ENCODE peak calls at places on chromosomes 3 and 15, in nine cellular contexts. One of them, this sample, is unnamed.

GRCh38 chr15:89130194-89130593 is 41.9 kb downstream of the ABHD2 start:
- DNase-seq in neural progenitor cell: no peak
- DNase-seq in GM23248: no peak
- DNase-seq in HCT116: no peak
- DNase-seq in OCI-LY7: no peak
- DNase-seq in hepatocyte: no peak
- DNase-seq in GM23338: no peak
- DNase-seq in SK-N-SH: no peak
- DNase-seq in MM.1S: peak; percentile 94
- DNase-seq in this sample: no peak

GRCh38 chr15:25251700-25252390 is 187.0 kb downstream of the UBE3A start:
- DNase-seq in neural progenitor cell: no peak
- DNase-seq in GM23248: no peak
- DNase-seq in HCT116: no peak
- DNase-seq in OCI-LY7: no peak
- DNase-seq in hepatocyte: peak; percentile 3
- DNase-seq in GM23338: no peak
- DNase-seq in SK-N-SH: no peak
- DNase-seq in MM.1S: no peak
- DNase-seq in this sample: no peak

GRCh38 chr3:24541935-24542334 is 47.3 kb upstream of the THRB start:
- DNase-seq in neural progenitor cell: no peak
- DNase-seq in GM23248: no peak
- DNase-seq in HCT116: no peak
- DNase-seq in OCI-LY7: no peak
- DNase-seq in hepatocyte: no peak
- DNase-seq in GM23338: no peak
- DNase-seq in SK-N-SH: no peak
- DNase-seq in MM.1S: no peak
- DNase-seq in this sample: no peak

GRCh38 chr3:156530969-156531368 is 23.9 kb downstream of the SSR3 start:
- DNase-seq in neural progenitor cell: peak; percentile 47
- DNase-seq in GM23248: no peak
- DNase-seq in HCT116: no peak
- DNase-seq in OCI-LY7: no peak
- DNase-seq in hepatocyte: no peak
- DNase-seq in GM23338: no peak
- DNase-seq in SK-N-SH: no peak
- DNase-seq in MM.1S: no peak
- DNase-seq in this sample: no peak

GRCh38 chr15:25068696-25069095 is 113.9 kb downstream of the SNRPN start:
- DNase-seq in neural progenitor cell: no peak
- DNase-seq in GM23248: no peak
- DNase-seq in HCT116: no peak
- DNase-seq in OCI-LY7: no peak
- DNase-seq in hepatocyte: no peak
- DNase-seq in GM23338: no peak
- DNase-seq in SK-N-SH: no peak
- DNase-seq in MM.1S: no peak
- DNase-seq in this sample: no peak

GRCh38 chr3:37574177-37574958 is 287.3 kb upstream of the CTDSPL start:
- DNase-seq in neural progenitor cell: no peak
- DNase-seq in GM23248: no peak
- DNase-seq in HCT116: no peak
- DNase-seq in OCI-LY7: no peak
- DNase-seq in hepatocyte: no peak
- DNase-seq in GM23338: no peak
- DNase-seq in SK-N-SH: no peak
- DNase-seq in MM.1S: no peak
- DNase-seq in this sample: no peak

GRCh38 chr3:89619263-89619662 is 511.8 kb downstream of the EPHA3 start:
- DNase-seq in neural progenitor cell: no peak
- DNase-seq in GM23248: no peak
- DNase-seq in HCT116: no peak
- DNase-seq in OCI-LY7: no peak
- DNase-seq in hepatocyte: no peak
- DNase-seq in GM23338: no peak
- DNase-seq in SK-N-SH: no peak
- DNase-seq in MM.1S: no peak
- DNase-seq in this sample: no peak

GRCh38 chr3:143103633-143104032 is 15.9 kb upstream of the CHST2 start:
- DNase-seq in neural progenitor cell: no peak
- DNase-seq in GM23248: no peak
- DNase-seq in HCT116: no peak
- DNase-seq in OCI-LY7: no peak
- DNase-seq in hepatocyte: no peak
- DNase-seq in GM23338: no peak
- DNase-seq in SK-N-SH: no peak
- DNase-seq in MM.1S: no peak
- DNase-seq in this sample: no peak

GRCh38 chr3:42055291-42055690 is 35.9 kb upstream of the TRAK1 start:
- DNase-seq in neural progenitor cell: no peak
- DNase-seq in GM23248: peak; percentile 78
- DNase-seq in HCT116: no peak
- DNase-seq in OCI-LY7: no peak
- DNase-seq in hepatocyte: peak; percentile 2
- DNase-seq in GM23338: no peak
- DNase-seq in SK-N-SH: no peak
- DNase-seq in MM.1S: no peak
- DNase-seq in this sample: peak; percentile 43

GRCh38 chr15:78624651-78625590 is 4.1 kb upstream of the CHRNA3 start:
- DNase-seq in neural progenitor cell: no peak
- DNase-seq in GM23248: no peak
- DNase-seq in HCT116: no peak
- DNase-seq in OCI-LY7: no peak
- DNase-seq in hepatocyte: no peak
- DNase-seq in GM23338: no peak
- DNase-seq in SK-N-SH: no peak
- DNase-seq in MM.1S: no peak
- DNase-seq in this sample: no peak

DNA sequence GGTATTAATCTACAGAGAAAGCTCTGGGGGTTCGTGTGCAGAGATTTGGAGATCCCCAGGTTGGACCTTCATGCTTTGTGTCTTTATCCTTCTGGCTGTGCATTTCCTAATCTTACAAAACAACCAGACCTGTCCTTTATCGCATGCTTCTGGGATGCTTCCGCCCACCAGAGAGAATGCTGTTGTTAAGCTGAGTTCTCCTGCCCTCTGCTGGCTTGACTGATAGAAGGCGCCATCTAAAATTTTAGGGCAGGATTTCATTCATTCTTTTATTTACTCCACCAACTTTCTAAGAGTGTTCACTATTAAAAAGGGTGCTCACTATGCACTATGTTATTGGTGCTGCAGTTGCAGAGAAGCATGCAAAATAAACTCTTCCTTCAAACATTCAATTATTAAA is 8.7 kb upstream of the SST start:
- DNase-seq in neural progenitor cell: peak; percentile 82
- DNase-seq in GM23248: peak; percentile 86
- DNase-seq in HCT116: peak; percentile 42
- DNase-seq in OCI-LY7: peak; percentile 65
- DNase-seq in hepatocyte: peak; percentile 81
- DNase-seq in GM23338: peak; percentile 89
- DNase-seq in SK-N-SH: peak; percentile 34
- DNase-seq in MM.1S: peak; percentile 73
- DNase-seq in this sample: peak; percentile 74
- TF ChIP-seq EZH2phosphoT487 in neural progenitor cell: no peak
- TF ChIP-seq EZH2phosphoT487 in GM23248: no peak
- TF ChIP-seq EZH2phosphoT487 in HCT116: no peak
- TF ChIP-seq EZH2phosphoT487 in OCI-LY7: no peak
- TF ChIP-seq EZH2phosphoT487 in hepatocyte: no peak
- TF ChIP-seq EZH2phosphoT487 in GM23338: no peak
- TF ChIP-seq EZH2phosphoT487 in SK-N-SH: no peak
- TF ChIP-seq EZH2phosphoT487 in MM.1S: no peak
- TF ChIP-seq EZH2phosphoT487 in this sample: no peak

DNA sequence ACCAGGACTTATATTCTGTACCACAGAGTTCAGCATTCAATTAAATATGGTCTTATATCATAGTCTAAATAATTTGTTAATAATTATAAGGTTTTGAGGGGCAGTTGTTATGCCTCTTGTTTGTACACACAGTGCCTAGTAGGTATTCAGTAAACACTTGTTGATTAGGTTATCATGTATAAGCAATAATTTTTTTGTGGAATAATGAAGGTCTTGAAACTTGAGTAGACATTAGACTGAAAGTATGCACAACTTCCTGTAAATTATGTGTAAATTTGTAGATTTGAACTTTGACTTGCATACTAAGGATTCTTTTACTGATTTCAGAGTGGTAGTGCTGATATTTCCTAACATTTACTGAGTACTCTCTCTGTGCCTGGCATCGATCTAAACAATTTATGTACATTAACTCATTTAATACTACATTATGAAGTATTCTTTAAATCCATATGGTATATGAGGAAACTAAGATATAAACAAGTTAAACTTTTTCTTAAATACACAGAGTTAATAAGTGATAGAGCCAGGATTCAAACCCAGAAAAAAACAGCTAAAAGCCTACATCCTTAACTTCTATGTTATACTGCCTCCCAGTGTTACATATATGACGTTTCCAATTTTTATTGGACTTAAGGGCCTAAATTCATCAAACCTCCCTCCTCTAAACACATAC is 65.1 kb downstream of the GLCE start:
- DNase-seq in neural progenitor cell: peak; percentile 26
- DNase-seq in GM23248: peak; percentile 68
- DNase-seq in HCT116: peak; percentile 26
- DNase-seq in OCI-LY7: peak; percentile 9
- DNase-seq in hepatocyte: peak; percentile 26
- DNase-seq in GM23338: peak; percentile 66
- DNase-seq in SK-N-SH: peak; percentile 36
- DNase-seq in MM.1S: peak; percentile 31
- DNase-seq in this sample: peak; percentile 52
- TF ChIP-seq EZH2phosphoT487 in neural progenitor cell: no peak
- TF ChIP-seq EZH2phosphoT487 in GM23248: no peak
- TF ChIP-seq EZH2phosphoT487 in HCT116: no peak
- TF ChIP-seq EZH2phosphoT487 in OCI-LY7: no peak
- TF ChIP-seq EZH2phosphoT487 in hepatocyte: no peak
- TF ChIP-seq EZH2phosphoT487 in GM23338: no peak
- TF ChIP-seq EZH2phosphoT487 in SK-N-SH: no peak
- TF ChIP-seq EZH2phosphoT487 in MM.1S: no peak
- TF ChIP-seq EZH2phosphoT487 in this sample: no peak

GRCh38 chr15:95620934-95621579 is 709.4 kb upstream of the NR2F2 start:
- DNase-seq in neural progenitor cell: no peak
- DNase-seq in GM23248: peak; percentile 47
- DNase-seq in HCT116: no peak
- DNase-seq in OCI-LY7: no peak
- DNase-seq in hepatocyte: no peak
- DNase-seq in GM23338: no peak
- DNase-seq in SK-N-SH: no peak
- DNase-seq in MM.1S: peak; percentile 40
- DNase-seq in this sample: no peak
- TF ChIP-seq EZH2phosphoT487 in neural progenitor cell: no peak
- TF ChIP-seq EZH2phosphoT487 in GM23248: no peak
- TF ChIP-seq EZH2phosphoT487 in HCT116: no peak
- TF ChIP-seq EZH2phosphoT487 in OCI-LY7: no peak
- TF ChIP-seq EZH2phosphoT487 in hepatocyte: no peak
- TF ChIP-seq EZH2phosphoT487 in GM23338: no peak
- TF ChIP-seq EZH2phosphoT487 in SK-N-SH: no peak
- TF ChIP-seq EZH2phosphoT487 in MM.1S: no peak
- TF ChIP-seq EZH2phosphoT487 in this sample: no peak

DNA sequence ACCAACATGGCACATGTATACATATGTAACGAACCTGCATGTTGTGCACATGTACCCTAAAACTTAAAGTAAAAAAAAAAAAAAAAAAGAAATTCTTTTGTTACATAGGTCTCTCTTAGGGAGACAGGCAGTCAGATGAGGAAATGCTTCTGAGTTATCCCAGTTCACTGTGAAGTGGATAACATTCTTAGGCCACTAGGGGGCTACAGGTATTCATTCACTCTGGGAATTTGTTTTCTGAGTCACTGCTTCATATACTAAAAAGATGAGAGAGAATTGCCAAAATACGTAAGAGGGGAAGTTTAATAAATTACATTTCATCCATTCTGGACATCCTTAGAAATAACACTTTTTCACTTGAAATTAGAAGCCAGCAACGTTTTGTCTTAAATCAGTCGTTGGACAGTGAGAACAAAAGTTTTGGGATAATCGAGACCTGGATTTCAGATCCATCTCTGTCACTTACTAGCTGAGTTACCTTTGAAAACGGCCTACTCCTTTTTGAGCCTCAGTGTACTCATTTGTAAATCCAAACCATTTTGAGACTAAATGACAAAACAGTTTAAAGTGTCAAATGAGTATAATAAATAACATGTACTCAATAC is 738.4 kb upstream of the ALCAM start:
- DNase-seq in neural progenitor cell: peak; percentile 68
- DNase-seq in GM23248: peak; percentile 84
- DNase-seq in HCT116: peak; percentile 33
- DNase-seq in OCI-LY7: peak; percentile 57
- DNase-seq in hepatocyte: peak; percentile 74
- DNase-seq in GM23338: peak; percentile 80
- DNase-seq in SK-N-SH: peak; percentile 37
- DNase-seq in MM.1S: peak; percentile 34
- DNase-seq in this sample: peak; percentile 91
- TF ChIP-seq EZH2phosphoT487 in neural progenitor cell: no peak
- TF ChIP-seq EZH2phosphoT487 in GM23248: no peak
- TF ChIP-seq EZH2phosphoT487 in HCT116: no peak
- TF ChIP-seq EZH2phosphoT487 in OCI-LY7: no peak
- TF ChIP-seq EZH2phosphoT487 in hepatocyte: no peak
- TF ChIP-seq EZH2phosphoT487 in GM23338: no peak
- TF ChIP-seq EZH2phosphoT487 in SK-N-SH: no peak
- TF ChIP-seq EZH2phosphoT487 in MM.1S: no peak
- TF ChIP-seq EZH2phosphoT487 in this sample: no peak

DNA sequence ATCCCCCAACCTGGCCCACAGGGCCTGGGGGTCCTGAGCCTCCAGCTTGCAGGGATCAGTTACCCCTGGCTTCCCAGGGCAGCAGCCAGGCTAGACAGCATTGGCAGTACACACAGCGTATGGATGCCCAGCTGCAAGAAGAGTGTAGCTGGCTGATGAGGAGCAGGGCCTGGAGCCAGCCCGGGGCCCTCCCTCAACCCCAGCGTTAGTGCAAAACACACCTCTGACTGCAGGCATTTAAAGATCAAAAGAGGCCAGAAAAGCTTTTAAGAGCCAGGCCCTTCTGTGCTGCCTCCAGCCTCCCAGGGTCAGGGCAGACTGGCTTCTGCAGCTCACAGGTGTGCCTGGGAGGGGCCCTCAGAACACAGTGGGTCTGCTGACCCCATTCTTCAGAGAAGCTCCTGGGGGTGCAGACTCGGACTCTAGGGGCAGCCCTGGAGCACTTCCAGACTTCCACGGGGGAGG is 110.6 kb downstream of the ETFA start:
- DNase-seq in neural progenitor cell: no peak
- DNase-seq in GM23248: no peak
- DNase-seq in HCT116: no peak
- DNase-seq in OCI-LY7: no peak
- DNase-seq in hepatocyte: no peak
- DNase-seq in GM23338: no peak
- DNase-seq in SK-N-SH: no peak
- DNase-seq in MM.1S: no peak
- DNase-seq in this sample: no peak
- TF ChIP-seq EZH2phosphoT487 in neural progenitor cell: no peak
- TF ChIP-seq EZH2phosphoT487 in GM23248: no peak
- TF ChIP-seq EZH2phosphoT487 in HCT116: no peak
- TF ChIP-seq EZH2phosphoT487 in OCI-LY7: no peak
- TF ChIP-seq EZH2phosphoT487 in hepatocyte: no peak
- TF ChIP-seq EZH2phosphoT487 in GM23338: no peak
- TF ChIP-seq EZH2phosphoT487 in SK-N-SH: no peak
- TF ChIP-seq EZH2phosphoT487 in MM.1S: no peak
- TF ChIP-seq EZH2phosphoT487 in this sample: no peak

GRCh38 chr3:49718419-49719213 is 868 bp downstream of the AMIGO3 start:
- DNase-seq in neural progenitor cell: peak; percentile 12
- DNase-seq in GM23248: no peak
- DNase-seq in HCT116: no peak
- DNase-seq in OCI-LY7: no peak
- DNase-seq in hepatocyte: no peak
- DNase-seq in GM23338: peak; percentile 72
- DNase-seq in SK-N-SH: no peak
- DNase-seq in MM.1S: no peak
- DNase-seq in this sample: no peak
- TF ChIP-seq EZH2phosphoT487 in neural progenitor cell: no peak
- TF ChIP-seq EZH2phosphoT487 in GM23248: no peak
- TF ChIP-seq EZH2phosphoT487 in HCT116: no peak
- TF ChIP-seq EZH2phosphoT487 in OCI-LY7: no peak
- TF ChIP-seq EZH2phosphoT487 in hepatocyte: no peak
- TF ChIP-seq EZH2phosphoT487 in GM23338: no peak
- TF ChIP-seq EZH2phosphoT487 in SK-N-SH: no peak
- TF ChIP-seq EZH2phosphoT487 in MM.1S: no peak
- TF ChIP-seq EZH2phosphoT487 in this sample: no peak